ENCODE peak calls at places on chromosomes 5 and 9, in four cellular contexts. N is NCI-H748 treated with DMSO at 0.1 percent for 48 hours, C is iPS DF 19.7, G is head of caudate nucleus. H is an unnamed sample.

GRCh38 chr9:133268335-133269056 is 6.5 kb downstream of the ABO start:
- DNase-seq in N (no peak), C (no peak), G (no peak), H (no peak)

GRCh38 chr9:113337714-113338113 is 2.4 kb downstream of the WDR31 start:
- DNase-seq in N (no peak), C (no peak), G (no peak), H (no peak)

GRCh38 chr9:132166599-132166998 is 4.7 kb downstream of the NTNG2 start:
- DNase-seq in N (no peak), C (no peak), G (no peak), H (no peak)

GRCh38 chr9:38107811-38108304 is 38.8 kb upstream of the SHB start:
- DNase-seq in N (no peak), C (no peak), G (no peak), H (no peak)

GRCh38 chr9:133377721-133378216 is 1.6 kb downstream of the STKLD1 start:
- DNase-seq in N (no peak), C (no peak), G (no peak), H (no peak)

GRCh38 chr5:139912158-139912557 is 116.5 kb downstream of the PSD2 start:
- DNase-seq in N (no peak), C (no peak), G (no peak), H (no peak)

GRCh38 chr5:173477320-173478055 is 139.0 kb downstream of the BOD1 start:
- DNase-seq in N (no peak), C (no peak), G (no peak), H (no peak)

GRCh38 chr9:85741875-85742629 is at the start of gene AGTPBP1:
- DNase-seq in N (peak), C (no peak), G (peak), H (peak)

GRCh38 chr5:124728331-124729307 is 17.8 kb downstream of the ZNF608 start:
- DNase-seq in N (no peak), C (no peak), G (no peak), H (no peak)

GRCh38 chr9:37650299-37650872 is 368 bp upstream of the FRMPD1 start:
- DNase-seq in N (no peak), C (no peak), G (no peak), H (no peak)

GRCh38 chr5:35306716-35307365 is 76.6 kb upstream of the PRLR start:
- DNase-seq in N (no peak), C (no peak), G (no peak), H (no peak)

GRCh38 chr5:55062039-55062779 is 38.2 kb downstream of the GZMK start:
- DNase-seq in N (peak), C (no peak), G (no peak), H (no peak)

GRCh38 chr5:152505442-152506042 is 100.5 kb upstream of the NMUR2 start:
- DNase-seq in N (peak), C (peak), G (peak), H (peak)

GRCh38 chr5:1256776-1257175 is 31.6 kb downstream of the SLC6A18 start:
- DNase-seq in N (no peak), C (no peak), G (no peak), H (no peak)

H was measured in NCI-H526 treated with DMSO at 0.1 percent for 48 hours.